ENCODE peak calls at places on chromosomes 6 and 20, in eight cellular contexts. One of them, this sample, is unnamed.

GRCh38 chr20:48722737-48723191 is 105.0 kb downstream of the PREX1 start:
- DNase-seq in foreskin keratinocyte: no peak
- DNase-seq in HCT116: no peak
- DNase-seq in suprapubic skin: no peak
- DNase-seq in IMR-90: no peak
- DNase-seq in SJSA1: peak
- DNase-seq in KG1: no peak
- DNase-seq in stimulated activated CD4-positive, alpha-beta T cell treated with anti-CD3 and anti-CD28 coated beads, Interleukin-12 subunit alpha, Interleukin-12 subunit beta, amount 100 ng/mL, for 4 hours: no peak
- DNase-seq in this sample: no peak

GRCh38 chr6:124590001-124590400 is 372.2 kb upstream of the RNF217 start:
- DNase-seq in stimulated activated CD4-positive, alpha-beta T cell treated with anti-CD3 and anti-CD28 coated beads, Interleukin-12 subunit alpha, Interleukin-12 subunit beta, amount 100 ng/mL, for 4 hours: no peak
- DNase-seq in HCT116: no peak
- DNase-seq in SJSA1: no peak
- DNase-seq in IMR-90: no peak
- DNase-seq in KG1: no peak
- DNase-seq in foreskin keratinocyte: peak
- DNase-seq in suprapubic skin: no peak
- DNase-seq in this sample: no peak

GRCh38 chr20:39903806-39904205 is 785.2 kb downstream of the MAFB start:
- DNase-seq in SJSA1: no peak
- DNase-seq in stimulated activated CD4-positive, alpha-beta T cell treated with anti-CD3 and anti-CD28 coated beads, Interleukin-12 subunit alpha, Interleukin-12 subunit beta, amount 100 ng/mL, for 4 hours: no peak
- DNase-seq in KG1: no peak
- DNase-seq in foreskin keratinocyte: no peak
- DNase-seq in HCT116: no peak
- DNase-seq in suprapubic skin: no peak
- DNase-seq in IMR-90: no peak
- DNase-seq in this sample: no peak

GRCh38 chr20:49989234-49990065 is 6.7 kb downstream of the SNAI1 start:
- DNase-seq in SJSA1: peak
- DNase-seq in suprapubic skin: peak
- DNase-seq in HCT116: no peak
- DNase-seq in stimulated activated CD4-positive, alpha-beta T cell treated with anti-CD3 and anti-CD28 coated beads, Interleukin-12 subunit alpha, Interleukin-12 subunit beta, amount 100 ng/mL, for 4 hours: no peak
- DNase-seq in foreskin keratinocyte: no peak
- DNase-seq in IMR-90: peak
- DNase-seq in KG1: no peak
- DNase-seq in this sample: no peak

GRCh38 chr6:22036699-22037098 is 260.1 kb downstream of the PRL start:
- DNase-seq in foreskin keratinocyte: no peak
- DNase-seq in SJSA1: no peak
- DNase-seq in suprapubic skin: no peak
- DNase-seq in stimulated activated CD4-positive, alpha-beta T cell treated with anti-CD3 and anti-CD28 coated beads, Interleukin-12 subunit alpha, Interleukin-12 subunit beta, amount 100 ng/mL, for 4 hours: no peak
- DNase-seq in KG1: no peak
- DNase-seq in IMR-90: no peak
- DNase-seq in HCT116: no peak
- DNase-seq in this sample: no peak

GRCh38 chr20:8646026-8646425 is 422.9 kb upstream of the PLCB4 start:
- DNase-seq in SJSA1: peak
- DNase-seq in KG1: no peak
- DNase-seq in stimulated activated CD4-positive, alpha-beta T cell treated with anti-CD3 and anti-CD28 coated beads, Interleukin-12 subunit alpha, Interleukin-12 subunit beta, amount 100 ng/mL, for 4 hours: no peak
- DNase-seq in HCT116: no peak
- DNase-seq in foreskin keratinocyte: peak
- DNase-seq in suprapubic skin: no peak
- DNase-seq in IMR-90: peak
- DNase-seq in this sample: no peak

GRCh38 chr6:119077643-119078448 is 618 bp downstream of the FAM184A start:
- DNase-seq in HCT116: no peak
- DNase-seq in stimulated activated CD4-positive, alpha-beta T cell treated with anti-CD3 and anti-CD28 coated beads, Interleukin-12 subunit alpha, Interleukin-12 subunit beta, amount 100 ng/mL, for 4 hours: peak
- DNase-seq in suprapubic skin: peak
- DNase-seq in KG1: peak
- DNase-seq in SJSA1: no peak
- DNase-seq in foreskin keratinocyte: no peak
- DNase-seq in IMR-90: no peak
- DNase-seq in this sample: peak

GRCh38 chr6:34656378-34657036 is 40.1 kb downstream of the ILRUN start:
- DNase-seq in foreskin keratinocyte: no peak
- DNase-seq in suprapubic skin: no peak
- DNase-seq in HCT116: no peak
- DNase-seq in IMR-90: peak
- DNase-seq in SJSA1: peak
- DNase-seq in stimulated activated CD4-positive, alpha-beta T cell treated with anti-CD3 and anti-CD28 coated beads, Interleukin-12 subunit alpha, Interleukin-12 subunit beta, amount 100 ng/mL, for 4 hours: no peak
- DNase-seq in KG1: peak
- DNase-seq in this sample: no peak

GRCh38 chr6:5672581-5673011 is 334.1 kb downstream of the NRN1 start:
- DNase-seq in IMR-90: peak
- DNase-seq in SJSA1: peak
- DNase-seq in suprapubic skin: no peak
- DNase-seq in stimulated activated CD4-positive, alpha-beta T cell treated with anti-CD3 and anti-CD28 coated beads, Interleukin-12 subunit alpha, Interleukin-12 subunit beta, amount 100 ng/mL, for 4 hours: no peak
- DNase-seq in HCT116: no peak
- DNase-seq in foreskin keratinocyte: peak
- DNase-seq in KG1: no peak
- DNase-seq in this sample: no peak

GRCh38 chr6:165536911-165537310 is 126.1 kb downstream of the PDE10A start:
- DNase-seq in suprapubic skin: no peak
- DNase-seq in stimulated activated CD4-positive, alpha-beta T cell treated with anti-CD3 and anti-CD28 coated beads, Interleukin-12 subunit alpha, Interleukin-12 subunit beta, amount 100 ng/mL, for 4 hours: no peak
- DNase-seq in HCT116: no peak
- DNase-seq in KG1: no peak
- DNase-seq in IMR-90: no peak
- DNase-seq in SJSA1: no peak
- DNase-seq in foreskin keratinocyte: no peak
- DNase-seq in this sample: no peak

GRCh38 chr20:663315-664090 is 10.5 kb upstream of the SRXN1 start:
- DNase-seq in foreskin keratinocyte: no peak
- DNase-seq in IMR-90: peak
- DNase-seq in KG1: no peak
- DNase-seq in stimulated activated CD4-positive, alpha-beta T cell treated with anti-CD3 and anti-CD28 coated beads, Interleukin-12 subunit alpha, Interleukin-12 subunit beta, amount 100 ng/mL, for 4 hours: no peak
- DNase-seq in HCT116: no peak
- DNase-seq in suprapubic skin: no peak
- DNase-seq in SJSA1: no peak
- DNase-seq in this sample: no peak

GRCh38 chr20:19922716-19923115 is 94.4 kb upstream of the NAA20 start:
- DNase-seq in HCT116: no peak
- DNase-seq in foreskin keratinocyte: no peak
- DNase-seq in suprapubic skin: no peak
- DNase-seq in stimulated activated CD4-positive, alpha-beta T cell treated with anti-CD3 and anti-CD28 coated beads, Interleukin-12 subunit alpha, Interleukin-12 subunit beta, amount 100 ng/mL, for 4 hours: no peak
- DNase-seq in SJSA1: no peak
- DNase-seq in IMR-90: no peak
- DNase-seq in KG1: no peak
- DNase-seq in this sample: no peak

GRCh38 chr6:98498891-98499290 is 335.5 kb upstream of the POU3F2 start:
- DNase-seq in IMR-90: no peak
- DNase-seq in suprapubic skin: no peak
- DNase-seq in foreskin keratinocyte: no peak
- DNase-seq in HCT116: no peak
- DNase-seq in SJSA1: no peak
- DNase-seq in KG1: no peak
- DNase-seq in stimulated activated CD4-positive, alpha-beta T cell treated with anti-CD3 and anti-CD28 coated beads, Interleukin-12 subunit alpha, Interleukin-12 subunit beta, amount 100 ng/mL, for 4 hours: no peak
- DNase-seq in this sample: no peak

GRCh38 chr6:14384175-14384949 is 266.8 kb downstream of the CD83 start:
- DNase-seq in IMR-90: no peak
- DNase-seq in stimulated activated CD4-positive, alpha-beta T cell treated with anti-CD3 and anti-CD28 coated beads, Interleukin-12 subunit alpha, Interleukin-12 subunit beta, amount 100 ng/mL, for 4 hours: no peak
- DNase-seq in KG1: no peak
- DNase-seq in HCT116: no peak
- DNase-seq in foreskin keratinocyte: no peak
- DNase-seq in suprapubic skin: no peak
- DNase-seq in SJSA1: no peak
- DNase-seq in this sample: no peak

GRCh38 chr6:161356167-161356844 is 82.4 kb upstream of the AGPAT4 start:
- DNase-seq in suprapubic skin: no peak
- DNase-seq in HCT116: no peak
- DNase-seq in SJSA1: no peak
- DNase-seq in IMR-90: no peak
- DNase-seq in foreskin keratinocyte: no peak
- DNase-seq in KG1: no peak
- DNase-seq in stimulated activated CD4-positive, alpha-beta T cell treated with anti-CD3 and anti-CD28 coated beads, Interleukin-12 subunit alpha, Interleukin-12 subunit beta, amount 100 ng/mL, for 4 hours: no peak
- DNase-seq in this sample: no peak

GRCh38 chr20:20483328-20483727 is 115.4 kb downstream of the INSM1 start:
- DNase-seq in SJSA1: no peak
- DNase-seq in suprapubic skin: no peak
- DNase-seq in HCT116: no peak
- DNase-seq in IMR-90: no peak
- DNase-seq in foreskin keratinocyte: no peak
- DNase-seq in stimulated activated CD4-positive, alpha-beta T cell treated with anti-CD3 and anti-CD28 coated beads, Interleukin-12 subunit alpha, Interleukin-12 subunit beta, amount 100 ng/mL, for 4 hours: no peak
- DNase-seq in KG1: no peak
- DNase-seq in this sample: no peak

GRCh38 chr6:5125152-5126006 is 40.2 kb downstream of the PPP1R3G start:
- DNase-seq in stimulated activated CD4-positive, alpha-beta T cell treated with anti-CD3 and anti-CD28 coated beads, Interleukin-12 subunit alpha, Interleukin-12 subunit beta, amount 100 ng/mL, for 4 hours: no peak
- DNase-seq in foreskin keratinocyte: peak
- DNase-seq in IMR-90: peak
- DNase-seq in KG1: no peak
- DNase-seq in suprapubic skin: no peak
- DNase-seq in SJSA1: peak
- DNase-seq in HCT116: peak
- DNase-seq in this sample: no peak

GRCh38 chr20:57682184-57683038 is 27.4 kb downstream of the PMEPA1 start:
- DNase-seq in foreskin keratinocyte: no peak
- DNase-seq in suprapubic skin: no peak
- DNase-seq in HCT116: no peak
- DNase-seq in stimulated activated CD4-positive, alpha-beta T cell treated with anti-CD3 and anti-CD28 coated beads, Interleukin-12 subunit alpha, Interleukin-12 subunit beta, amount 100 ng/mL, for 4 hours: no peak
- DNase-seq in IMR-90: no peak
- DNase-seq in SJSA1: no peak
- DNase-seq in KG1: no peak
- DNase-seq in this sample: no peak